ENCODE peak calls at places on chromosomes 1 and 21, in eight cellular contexts. F is astrocyte of the spinal cord, C is hepatocyte, Q is choroid plexus epithelial cell, B is sigmoid colon, A is IMR-90, N is GM13977, I is progenitor cell of endocrine pancreas. K is an unnamed sample.
A peak's percentile ranks its signal among the peaks of the same experiment; 100 is the strongest.

GRCh38 chr21:26966360-26966977 is 419 bp downstream of the ADAMTS5 start:
- DNase-seq in C (peak; percentile 25), B (peak; percentile 69), A (peak; percentile 37), N (peak; percentile 18), I (no peak), Q (peak; percentile 42), F (peak; percentile 14), K (no peak)

GRCh38 chr1:211017066-211017691 is 116.8 kb downstream of the KCNH1 start:
- DNase-seq in Q (no peak), C (peak; percentile 11), I (no peak), B (no peak), F (no peak), A (peak; percentile 6), N (no peak), K (peak; percentile 43)

GRCh38 chr1:200890027-200890426 is 4.7 kb upstream of the INAVA start:
- DNase-seq in C (no peak), B (peak; percentile 42), F (no peak), I (no peak), A (no peak), N (no peak), Q (no peak), K (no peak)

GRCh38 chr1:11062965-11063401 is 3.2 kb upstream of the SRM start:
- DNase-seq in F (peak; percentile 84), I (no peak), Q (no peak), A (no peak), C (no peak), B (peak; percentile 40), N (peak; percentile 84), K (no peak)

GRCh38 chr21:32940079-32941014 is 85.4 kb upstream of the OLIG2 start:
- DNase-seq in F (peak; percentile 35), N (peak; percentile 50), Q (peak; percentile 65), A (peak; percentile 43), I (peak; percentile 13), B (no peak), C (peak; percentile 78), K (peak; percentile 67)

GRCh38 chr1:214044438-214045214 is 56.9 kb downstream of the PROX1 start:
- DNase-seq in Q (no peak), A (no peak), C (peak; percentile 21), N (no peak), I (no peak), F (no peak), B (no peak), K (no peak)

GRCh38 chr1:16913866-16914662 is 7.7 kb upstream of the CROCC start:
- DNase-seq in N (peak; percentile 100), Q (peak; percentile 99), A (peak; percentile 95), B (peak; percentile 97), I (peak; percentile 90), F (peak; percentile 97), C (peak; percentile 97), K (peak; percentile 89)

GRCh38 chr1:67429011-67429527 is 1.1 kb downstream of the SERBP1 start:
- DNase-seq in C (peak; percentile 22), I (no peak), A (no peak), B (no peak), Q (peak; percentile 22), N (peak; percentile 22), F (no peak), K (peak; percentile 38)

GRCh38 chr1:234603221-234604204 is 6.5 kb downstream of the IRF2BP2 start:
- DNase-seq in B (no peak), C (peak; percentile 46), I (no peak), N (no peak), F (peak; percentile 67), A (peak; percentile 77), Q (peak; percentile 66), K (peak; percentile 56)

GRCh38 chr1:100834779-100835645 is 59.6 kb downstream of the EXTL2 start:
- DNase-seq in B (no peak), A (peak; percentile 11), Q (peak; percentile 42), I (no peak), N (peak; percentile 16), F (no peak), C (no peak), K (peak; percentile 33)
- TF ChIP-seq CTCF in B (no peak), A (peak; percentile 26), Q (peak; percentile 54), I (peak; percentile 49), N (peak; percentile 37), F (peak; percentile 39), C (peak; percentile 18), K (peak; percentile 29)

DNA sequence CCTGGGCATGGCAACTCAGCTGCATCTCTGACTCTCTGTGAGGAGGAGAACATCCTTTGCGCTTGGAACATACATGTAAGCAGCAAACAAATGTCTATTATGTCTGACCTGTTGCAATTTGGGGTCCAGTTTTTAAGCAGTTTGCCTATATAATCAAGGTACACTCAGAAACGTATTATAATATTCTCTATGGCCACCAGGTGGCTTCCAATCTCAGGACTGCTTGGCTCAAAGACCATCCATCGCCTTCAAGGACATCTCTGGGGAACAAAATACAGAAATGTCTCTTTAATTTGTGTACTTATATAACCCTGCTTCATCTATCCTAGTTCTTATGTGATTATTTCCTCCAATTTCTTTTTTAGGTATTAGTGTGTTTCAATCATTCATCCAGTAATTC is 227.2 kb downstream of the OLFM3 start:
- DNase-seq in Q (peak; percentile 44), N (peak; percentile 3), F (no peak), B (no peak), I (no peak), A (peak; percentile 0), C (peak; percentile 17), K (peak; percentile 40)
- TF ChIP-seq CTCF in Q (peak; percentile 65), N (peak; percentile 49), F (peak; percentile 20), B (no peak), I (peak; percentile 56), A (no peak), C (peak; percentile 41), K (peak; percentile 44)

DNA sequence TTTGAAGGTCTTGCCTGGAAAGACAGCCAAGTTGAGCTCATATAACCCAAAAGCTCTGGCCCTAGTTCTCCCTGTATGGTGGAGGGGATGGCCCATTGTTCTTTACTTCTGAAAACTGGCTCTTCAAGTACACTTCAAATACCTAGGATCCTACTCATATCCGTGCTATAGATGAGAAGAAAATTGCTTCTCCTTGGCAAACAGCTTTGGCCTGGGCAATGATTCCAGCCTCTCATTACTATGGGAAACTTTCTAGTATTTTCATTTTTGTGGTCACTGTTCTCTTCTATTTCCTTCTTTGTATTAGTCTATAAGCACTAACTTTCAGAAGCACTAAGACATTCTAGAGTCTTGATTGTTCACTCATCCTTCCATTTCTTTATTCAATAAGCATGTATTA is 53.7 kb downstream of the ZNF697 start:
- DNase-seq in C (no peak), N (no peak), I (no peak), F (peak; percentile 39), Q (no peak), B (no peak), A (no peak), K (no peak)
- TF ChIP-seq CTCF in C (no peak), N (no peak), I (no peak), F (no peak), Q (no peak), B (no peak), A (no peak), K (no peak)

GRCh38 chr1:226066415-226067077 is 4.0 kb downstream of the H3-3A start:
- DNase-seq in Q (peak; percentile 63), I (no peak), N (no peak), B (no peak), A (peak; percentile 21), F (peak; percentile 14), C (no peak), K (no peak)

GRCh38 chr1:226062558-226063361 is at the start of gene H3-3A:
- DNase-seq in A (peak; percentile 90), C (peak; percentile 99), B (peak; percentile 99), F (peak; percentile 95), N (peak; percentile 98), Q (peak; percentile 95), I (peak; percentile 97), K (peak; percentile 100)

GRCh38 chr1:226063362-226064167 is 1.0 kb downstream of the H3-3A start:
- DNase-seq in A (peak; percentile 28), Q (peak; percentile 47), B (peak; percentile 75), I (peak; percentile 29), N (peak; percentile 50), C (peak; percentile 57), F (peak; percentile 12), K (peak; percentile 69)

GRCh38 chr1:226064168-226064815 is 1.8 kb downstream of the H3-3A start:
- DNase-seq in B (no peak), F (peak; percentile 23), N (no peak), C (no peak), A (no peak), Q (peak; percentile 18), I (no peak), K (peak; percentile 51)

GRCh38 chr1:226064816-226065248 is 2.3 kb downstream of the H3-3A start:
- DNase-seq in F (peak; percentile 68), A (peak; percentile 72), C (peak; percentile 75), Q (peak; percentile 82), I (no peak), B (no peak), N (peak; percentile 60), K (peak; percentile 89)
- TF ChIP-seq CTCF in F (peak; percentile 81), A (peak; percentile 84), C (peak; percentile 72), Q (peak; percentile 87), I (peak; percentile 56), B (peak; percentile 47), N (peak; percentile 83), K (peak; percentile 76)

DNA sequence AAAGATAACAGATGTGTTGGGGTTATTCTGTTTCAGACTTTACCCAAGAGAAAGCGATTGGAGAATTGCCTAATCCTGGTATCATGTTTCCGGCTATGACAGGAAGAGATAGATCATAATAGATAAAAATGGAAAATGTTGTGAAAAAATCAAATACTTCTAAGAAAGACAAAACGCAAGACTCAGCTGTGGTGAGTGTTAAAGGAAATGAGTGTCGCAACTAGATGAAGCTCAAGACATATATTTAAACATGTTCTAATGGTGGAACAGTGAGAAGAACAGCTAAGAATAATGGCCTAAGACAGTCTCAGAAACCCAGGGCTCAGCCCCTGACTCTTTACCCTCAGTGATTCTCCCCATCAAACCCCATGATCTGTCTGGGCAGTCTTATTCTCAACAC is 426.7 kb upstream of the RUNX1 start:
- DNase-seq in Q (peak; percentile 91), N (no peak), B (no peak), A (peak; percentile 75), C (no peak), F (peak; percentile 44), I (no peak), K (peak; percentile 55)
- TF ChIP-seq CTCF in Q (no peak), N (no peak), B (no peak), A (no peak), C (no peak), F (no peak), I (no peak), K (no peak)

DNA sequence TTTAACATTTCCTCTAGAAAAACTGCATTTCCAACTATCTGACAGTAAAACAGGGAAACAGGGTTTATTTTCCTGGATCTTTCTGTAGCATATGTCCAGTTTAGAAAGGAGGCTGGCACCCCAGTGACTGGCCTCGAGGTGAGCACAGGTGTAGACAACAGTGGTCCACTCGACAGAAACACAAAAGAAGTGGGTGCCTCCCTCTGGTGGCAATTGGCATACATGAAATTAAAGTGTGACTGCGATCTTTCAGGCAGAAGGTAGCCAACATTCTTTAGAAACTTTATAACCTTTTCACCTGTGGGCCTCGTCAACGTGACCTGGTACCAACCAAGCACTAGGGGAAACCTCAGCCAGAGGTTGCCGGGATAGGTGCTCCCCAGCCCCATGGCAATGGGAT is 44.0 kb downstream of the PCP4 start:
- DNase-seq in Q (no peak), A (no peak), N (no peak), I (no peak), C (no peak), B (no peak), F (no peak), K (no peak)
- TF ChIP-seq CTCF in Q (no peak), A (no peak), N (no peak), I (peak; percentile 47), C (peak; percentile 13), B (no peak), F (no peak), K (no peak)

K was measured in MCF 10A.